ENCODE peak calls at places on chromosomes 16 and 17, in seven cellular contexts. One of them, this sample, is unnamed.

GRCh38 chr17:32596666-32597065 is 109.9 kb downstream of the CDK5R1 start:
- DNase-seq in heart right ventricle: no peak
- DNase-seq in fibroblast of pulmonary artery: no peak
- DNase-seq in CD8-positive, alpha-beta memory T cell: no peak
- DNase-seq in spleen: no peak
- DNase-seq in kidney epithelial cell: no peak
- DNase-seq in HL-60: no peak
- DNase-seq in this sample: no peak

GRCh38 chr17:75261336-75262111 is at the start of the genes GGA3 and MRPS7:
- DNase-seq in heart right ventricle: peak; percentile 97
- DNase-seq in fibroblast of pulmonary artery: peak; percentile 94
- DNase-seq in CD8-positive, alpha-beta memory T cell: peak; percentile 97
- DNase-seq in spleen: peak; percentile 99
- DNase-seq in kidney epithelial cell: peak; percentile 44
- DNase-seq in HL-60: peak; percentile 95
- DNase-seq in this sample: no peak

GRCh38 chr17:48624544-48625501 is 1.3 kb downstream of the HOXB9 start:
- DNase-seq in heart right ventricle: no peak
- DNase-seq in fibroblast of pulmonary artery: no peak
- DNase-seq in CD8-positive, alpha-beta memory T cell: no peak
- DNase-seq in spleen: no peak
- DNase-seq in kidney epithelial cell: no peak
- DNase-seq in HL-60: no peak
- DNase-seq in this sample: no peak

GRCh38 chr16:54974391-54974790 is 43.7 kb downstream of the IRX5 start:
- DNase-seq in heart right ventricle: no peak
- DNase-seq in fibroblast of pulmonary artery: no peak
- DNase-seq in CD8-positive, alpha-beta memory T cell: no peak
- DNase-seq in spleen: no peak
- DNase-seq in kidney epithelial cell: no peak
- DNase-seq in HL-60: no peak
- DNase-seq in this sample: no peak

GRCh38 chr16:83530293-83530692 is 277.5 kb upstream of the HSBP1 start:
- DNase-seq in heart right ventricle: no peak
- DNase-seq in fibroblast of pulmonary artery: no peak
- DNase-seq in CD8-positive, alpha-beta memory T cell: no peak
- DNase-seq in spleen: no peak
- DNase-seq in kidney epithelial cell: no peak
- DNase-seq in HL-60: no peak
- DNase-seq in this sample: no peak

GRCh38 chr17:17191961-17192381 is 14.2 kb downstream of the PLD6 start:
- DNase-seq in heart right ventricle: no peak
- DNase-seq in fibroblast of pulmonary artery: no peak
- DNase-seq in CD8-positive, alpha-beta memory T cell: no peak
- DNase-seq in spleen: no peak
- DNase-seq in kidney epithelial cell: no peak
- DNase-seq in HL-60: no peak
- DNase-seq in this sample: no peak

GRCh38 chr17:35709874-35710273 is 21.6 kb upstream of the RASL10B start:
- DNase-seq in heart right ventricle: no peak
- DNase-seq in fibroblast of pulmonary artery: peak; percentile 51
- DNase-seq in CD8-positive, alpha-beta memory T cell: no peak
- DNase-seq in spleen: no peak
- DNase-seq in kidney epithelial cell: no peak
- DNase-seq in HL-60: no peak
- DNase-seq in this sample: no peak

GRCh38 chr17:57256708-57257112 is 387 bp downstream of the MSI2 start:
- DNase-seq in heart right ventricle: peak; percentile 36
- DNase-seq in fibroblast of pulmonary artery: peak; percentile 17
- DNase-seq in CD8-positive, alpha-beta memory T cell: peak; percentile 48
- DNase-seq in spleen: no peak
- DNase-seq in kidney epithelial cell: no peak
- DNase-seq in HL-60: peak; percentile 14
- DNase-seq in this sample: no peak

GRCh38 chr17:76444518-76445311 is 8.2 kb downstream of the UBE2O start:
- DNase-seq in heart right ventricle: no peak
- DNase-seq in fibroblast of pulmonary artery: peak; percentile 36
- DNase-seq in CD8-positive, alpha-beta memory T cell: no peak
- DNase-seq in spleen: no peak
- DNase-seq in kidney epithelial cell: no peak
- DNase-seq in HL-60: no peak
- DNase-seq in this sample: no peak

GRCh38 chr16:46658925-46659324 is 30.1 kb downstream of the VPS35 start:
- DNase-seq in heart right ventricle: peak; percentile 13
- DNase-seq in fibroblast of pulmonary artery: no peak
- DNase-seq in CD8-positive, alpha-beta memory T cell: no peak
- DNase-seq in spleen: peak; percentile 83
- DNase-seq in kidney epithelial cell: no peak
- DNase-seq in HL-60: peak; percentile 98
- DNase-seq in this sample: no peak

GRCh38 chr17:43406676-43407645 is 8.2 kb downstream of the ARL4D start:
- DNase-seq in heart right ventricle: no peak
- DNase-seq in fibroblast of pulmonary artery: peak; percentile 73
- DNase-seq in CD8-positive, alpha-beta memory T cell: no peak
- DNase-seq in spleen: no peak
- DNase-seq in kidney epithelial cell: no peak
- DNase-seq in HL-60: no peak
- DNase-seq in this sample: no peak

GRCh38 chr16:24288516-24288915 is 32.4 kb downstream of the CACNG3 start:
- DNase-seq in heart right ventricle: no peak
- DNase-seq in fibroblast of pulmonary artery: no peak
- DNase-seq in CD8-positive, alpha-beta memory T cell: no peak
- DNase-seq in spleen: no peak
- DNase-seq in kidney epithelial cell: no peak
- DNase-seq in HL-60: no peak
- DNase-seq in this sample: no peak

GRCh38 chr17:2406903-2407790 is 6.3 kb upstream of the MNT start:
- DNase-seq in heart right ventricle: peak; percentile 69
- DNase-seq in fibroblast of pulmonary artery: peak; percentile 88
- DNase-seq in CD8-positive, alpha-beta memory T cell: no peak
- DNase-seq in spleen: no peak
- DNase-seq in kidney epithelial cell: peak; percentile 92
- DNase-seq in HL-60: no peak
- DNase-seq in this sample: peak; percentile 75

GRCh38 chr17:75753514-75754377 is 11.2 kb downstream of the GALK1 start:
- DNase-seq in heart right ventricle: peak; percentile 58
- DNase-seq in fibroblast of pulmonary artery: peak; percentile 71
- DNase-seq in CD8-positive, alpha-beta memory T cell: peak; percentile 79
- DNase-seq in spleen: peak; percentile 95
- DNase-seq in kidney epithelial cell: no peak
- DNase-seq in HL-60: peak; percentile 59
- DNase-seq in this sample: no peak

GRCh38 chr16:88856122-88856827 is 472 bp downstream of the GALNS start:
- DNase-seq in heart right ventricle: no peak
- DNase-seq in fibroblast of pulmonary artery: no peak
- DNase-seq in CD8-positive, alpha-beta memory T cell: peak; percentile 32
- DNase-seq in spleen: peak; percentile 90
- DNase-seq in kidney epithelial cell: no peak
- DNase-seq in HL-60: no peak
- DNase-seq in this sample: no peak

GRCh38 chr16:88977028-88977844 is at the start of gene CBFA2T3:
- DNase-seq in heart right ventricle: peak; percentile 80
- DNase-seq in fibroblast of pulmonary artery: peak; percentile 13
- DNase-seq in CD8-positive, alpha-beta memory T cell: no peak
- DNase-seq in spleen: peak; percentile 96
- DNase-seq in kidney epithelial cell: no peak
- DNase-seq in HL-60: peak; percentile 83
- DNase-seq in this sample: no peak

GRCh38 chr17:81534157-81535006 is 6.2 kb downstream of the FSCN2 start:
- DNase-seq in heart right ventricle: no peak
- DNase-seq in fibroblast of pulmonary artery: no peak
- DNase-seq in CD8-positive, alpha-beta memory T cell: no peak
- DNase-seq in spleen: no peak
- DNase-seq in kidney epithelial cell: no peak
- DNase-seq in HL-60: no peak
- DNase-seq in this sample: no peak

GRCh38 chr16:49859139-49859947 is 3.4 kb upstream of the ZNF423 start:
- DNase-seq in heart right ventricle: peak; percentile 87
- DNase-seq in fibroblast of pulmonary artery: peak; percentile 64
- DNase-seq in CD8-positive, alpha-beta memory T cell: no peak
- DNase-seq in spleen: no peak
- DNase-seq in kidney epithelial cell: no peak
- DNase-seq in HL-60: no peak
- DNase-seq in this sample: no peak

GRCh38 chr17:62597920-62598319 is 29.6 kb upstream of the MRC2 start:
- DNase-seq in heart right ventricle: no peak
- DNase-seq in fibroblast of pulmonary artery: peak; percentile 53
- DNase-seq in CD8-positive, alpha-beta memory T cell: no peak
- DNase-seq in spleen: no peak
- DNase-seq in kidney epithelial cell: no peak
- DNase-seq in HL-60: no peak
- DNase-seq in this sample: no peak

GRCh38 chr17:32723310-32723955 is 153.5 kb downstream of the MYO1D start:
- DNase-seq in heart right ventricle: peak; percentile 17
- DNase-seq in fibroblast of pulmonary artery: no peak
- DNase-seq in CD8-positive, alpha-beta memory T cell: no peak
- DNase-seq in spleen: no peak
- DNase-seq in kidney epithelial cell: no peak
- DNase-seq in HL-60: no peak
- DNase-seq in this sample: no peak

GRCh38 chr17:78072961-78073360 is 55.6 kb downstream of the TMC6 start:
- DNase-seq in heart right ventricle: no peak
- DNase-seq in fibroblast of pulmonary artery: no peak
- DNase-seq in CD8-positive, alpha-beta memory T cell: no peak
- DNase-seq in spleen: no peak
- DNase-seq in kidney epithelial cell: peak; percentile 14
- DNase-seq in HL-60: no peak
- DNase-seq in this sample: no peak

GRCh38 chr17:5888811-5889210 is 181.4 kb upstream of the WSCD1 start:
- DNase-seq in heart right ventricle: no peak
- DNase-seq in fibroblast of pulmonary artery: no peak
- DNase-seq in CD8-positive, alpha-beta memory T cell: no peak
- DNase-seq in spleen: no peak
- DNase-seq in kidney epithelial cell: no peak
- DNase-seq in HL-60: no peak
- DNase-seq in this sample: no peak

GRCh38 chr17:66469088-66469442 is 166.7 kb downstream of the PRKCA start:
- DNase-seq in heart right ventricle: peak; percentile 10
- DNase-seq in fibroblast of pulmonary artery: peak; percentile 26
- DNase-seq in CD8-positive, alpha-beta memory T cell: no peak
- DNase-seq in spleen: no peak
- DNase-seq in kidney epithelial cell: no peak
- DNase-seq in HL-60: no peak
- DNase-seq in this sample: no peak

GRCh38 chr16:74450967-74451760 is 29.9 kb upstream of the CLEC18B start:
- DNase-seq in heart right ventricle: no peak
- DNase-seq in fibroblast of pulmonary artery: no peak
- DNase-seq in CD8-positive, alpha-beta memory T cell: no peak
- DNase-seq in spleen: no peak
- DNase-seq in kidney epithelial cell: no peak
- DNase-seq in HL-60: no peak
- DNase-seq in this sample: no peak

GRCh38 chr16:74450236-74450635 is 29.0 kb upstream of the CLEC18B start:
- DNase-seq in heart right ventricle: no peak
- DNase-seq in fibroblast of pulmonary artery: no peak
- DNase-seq in CD8-positive, alpha-beta memory T cell: no peak
- DNase-seq in spleen: no peak
- DNase-seq in kidney epithelial cell: no peak
- DNase-seq in HL-60: no peak
- DNase-seq in this sample: no peak

GRCh38 chr16:74447578-74447977 is 26.3 kb upstream of the CLEC18B start:
- DNase-seq in heart right ventricle: no peak
- DNase-seq in fibroblast of pulmonary artery: no peak
- DNase-seq in CD8-positive, alpha-beta memory T cell: no peak
- DNase-seq in spleen: no peak
- DNase-seq in kidney epithelial cell: no peak
- DNase-seq in HL-60: no peak
- DNase-seq in this sample: no peak

GRCh38 chr16:74448990-74449389 is 27.7 kb upstream of the CLEC18B start:
- DNase-seq in heart right ventricle: peak; percentile 89
- DNase-seq in fibroblast of pulmonary artery: peak; percentile 97
- DNase-seq in CD8-positive, alpha-beta memory T cell: no peak
- DNase-seq in spleen: no peak
- DNase-seq in kidney epithelial cell: peak; percentile 56
- DNase-seq in HL-60: peak; percentile 23
- DNase-seq in this sample: peak; percentile 5

GRCh38 chr16:74449470-74449869 is 28.2 kb upstream of the CLEC18B start:
- DNase-seq in heart right ventricle: peak; percentile 20
- DNase-seq in fibroblast of pulmonary artery: no peak
- DNase-seq in CD8-positive, alpha-beta memory T cell: no peak
- DNase-seq in spleen: no peak
- DNase-seq in kidney epithelial cell: no peak
- DNase-seq in HL-60: no peak
- DNase-seq in this sample: no peak
- H3K4me3 ChIP-seq in heart right ventricle: no peak overlapping the region
- H3K4me3 ChIP-seq in fibroblast of pulmonary artery: no peak overlapping the region
- H3K4me3 ChIP-seq in CD8-positive, alpha-beta memory T cell: no peak overlapping the region
- H3K4me3 ChIP-seq in spleen: no peak overlapping the region
- H3K4me3 ChIP-seq in kidney epithelial cell: no peak overlapping the region
- H3K4me3 ChIP-seq in HL-60: no peak overlapping the region
- H3K4me3 ChIP-seq in this sample: no peak overlapping the region

GRCh38 chr16:7470344-7470743 is 137.7 kb downstream of the RBFOX1 start:
- DNase-seq in heart right ventricle: no peak
- DNase-seq in fibroblast of pulmonary artery: no peak
- DNase-seq in CD8-positive, alpha-beta memory T cell: no peak
- DNase-seq in spleen: no peak
- DNase-seq in kidney epithelial cell: no peak
- DNase-seq in HL-60: no peak
- DNase-seq in this sample: no peak
- H3K4me3 ChIP-seq in heart right ventricle: no peak overlapping the region
- H3K4me3 ChIP-seq in fibroblast of pulmonary artery: no peak overlapping the region
- H3K4me3 ChIP-seq in CD8-positive, alpha-beta memory T cell: no peak overlapping the region
- H3K4me3 ChIP-seq in spleen: no peak overlapping the region
- H3K4me3 ChIP-seq in kidney epithelial cell: no peak overlapping the region
- H3K4me3 ChIP-seq in HL-60: no peak overlapping the region
- H3K4me3 ChIP-seq in this sample: no peak overlapping the region

DNA sequence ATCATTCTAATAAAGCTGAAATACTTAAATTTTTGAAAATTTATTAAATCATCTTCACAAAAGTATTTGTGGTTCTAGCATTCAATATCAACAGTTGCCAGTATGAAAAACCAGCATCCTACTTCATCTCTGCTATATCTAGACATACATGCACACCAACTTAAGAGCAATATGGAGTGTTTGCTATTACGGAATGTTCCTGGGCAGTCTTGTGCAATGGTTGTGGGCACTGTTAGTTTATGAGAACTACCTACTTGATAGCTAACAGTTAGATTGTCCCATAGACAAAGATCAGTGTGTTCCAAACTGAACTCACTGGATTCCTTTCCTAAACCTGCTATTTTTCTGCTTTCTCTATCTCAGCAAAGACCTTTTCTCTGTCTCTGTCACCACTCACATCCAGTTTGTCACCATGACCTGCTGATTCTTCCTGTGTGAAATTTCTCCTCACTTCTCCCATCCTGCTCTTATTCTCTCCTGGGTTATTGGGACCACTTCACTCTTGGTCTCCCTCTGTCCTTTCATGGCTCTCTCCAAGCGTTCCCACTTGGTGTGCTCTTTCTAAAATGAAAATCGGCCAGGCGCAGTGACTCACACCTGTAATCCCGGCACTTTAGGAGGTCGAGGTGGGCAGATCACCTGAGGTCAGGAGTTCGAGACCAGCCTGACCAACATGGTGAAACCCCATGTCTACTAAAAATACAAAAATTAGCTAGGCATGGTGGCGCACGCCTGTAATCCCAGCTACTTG is 27.7 kb downstream of the CNTROB start:
- DNase-seq in heart right ventricle: no peak
- DNase-seq in fibroblast of pulmonary artery: peak; percentile 32
- DNase-seq in CD8-positive, alpha-beta memory T cell: no peak
- DNase-seq in spleen: no peak
- DNase-seq in kidney epithelial cell: no peak
- DNase-seq in HL-60: peak; percentile 73
- DNase-seq in this sample: no peak
- H3K4me3 ChIP-seq in heart right ventricle: no peak overlapping the region
- H3K4me3 ChIP-seq in fibroblast of pulmonary artery: no peak overlapping the region
- H3K4me3 ChIP-seq in CD8-positive, alpha-beta memory T cell: no peak overlapping the region
- H3K4me3 ChIP-seq in spleen: no peak overlapping the region
- H3K4me3 ChIP-seq in kidney epithelial cell: no peak overlapping the region
- H3K4me3 ChIP-seq in HL-60: no peak overlapping the region
- H3K4me3 ChIP-seq in this sample: no peak overlapping the region

GRCh38 chr17:31549525-31550388 is 158.3 kb downstream of the RAB11FIP4 start:
- DNase-seq in heart right ventricle: peak; percentile 91
- DNase-seq in fibroblast of pulmonary artery: peak; percentile 94
- DNase-seq in CD8-positive, alpha-beta memory T cell: peak; percentile 81
- DNase-seq in spleen: peak; percentile 96
- DNase-seq in kidney epithelial cell: peak; percentile 47
- DNase-seq in HL-60: peak; percentile 92
- DNase-seq in this sample: no peak
- H3K4me3 ChIP-seq in heart right ventricle: peak overlapping the region; percentile 66
- H3K4me3 ChIP-seq in fibroblast of pulmonary artery: peak overlapping the region; percentile 78
- H3K4me3 ChIP-seq in CD8-positive, alpha-beta memory T cell: peak overlapping the region; percentile 86
- H3K4me3 ChIP-seq in spleen: peak overlapping the region; percentile 63
- H3K4me3 ChIP-seq in kidney epithelial cell: peak overlapping the region; percentile 61
- H3K4me3 ChIP-seq in HL-60: peak overlapping the region; percentile 83
- H3K4me3 ChIP-seq in this sample: peak overlapping the region; percentile 75